ENCODE peak calls at places on chromosome 12, in nine cellular contexts. One of them, this sample, is unnamed.

GRCh38 chr12:81811066-81811777 is 52.1 kb upstream of the PPFIA2 start:
- DNase-seq in brain microvascular endothelial cell: peak; percentile 54
- DNase-seq in iPS-NIHi11: peak; percentile 20
- DNase-seq in NCI-H2107: no peak
- DNase-seq in H7: peak; percentile 8
- DNase-seq in stimulated activated CD8-positive, alpha-beta memory T cell treated with anti-CD3 and anti-CD28 coated beads, Interleukin-2, amount 100 ng/mL, for 1 hour: no peak
- DNase-seq in Ammon's horn: no peak
- DNase-seq in H54: no peak
- DNase-seq in activated CD4-positive, CD25-positive, alpha-beta regulatory T cell treated with anti-CD3 and anti-CD28 coated beads, Interleukin-2, amount 50 U/mL, for 72 hours: no peak
- DNase-seq in this sample: no peak

GRCh38 chr12:44000309-44000952 is 164.6 kb downstream of the TMEM117 start:
- DNase-seq in brain microvascular endothelial cell: peak; percentile 41
- DNase-seq in iPS-NIHi11: peak; percentile 79
- DNase-seq in NCI-H2107: peak; percentile 7
- DNase-seq in H7: peak; percentile 38
- DNase-seq in stimulated activated CD8-positive, alpha-beta memory T cell treated with anti-CD3 and anti-CD28 coated beads, Interleukin-2, amount 100 ng/mL, for 1 hour: no peak
- DNase-seq in Ammon's horn: no peak
- DNase-seq in H54: peak; percentile 35
- DNase-seq in activated CD4-positive, CD25-positive, alpha-beta regulatory T cell treated with anti-CD3 and anti-CD28 coated beads, Interleukin-2, amount 50 U/mL, for 72 hours: peak; percentile 31
- DNase-seq in this sample: peak; percentile 9

GRCh38 chr12:25992026-25992782 is 33.7 kb downstream of the RASSF8 start:
- DNase-seq in brain microvascular endothelial cell: no peak
- DNase-seq in iPS-NIHi11: no peak
- DNase-seq in NCI-H2107: no peak
- DNase-seq in H7: no peak
- DNase-seq in stimulated activated CD8-positive, alpha-beta memory T cell treated with anti-CD3 and anti-CD28 coated beads, Interleukin-2, amount 100 ng/mL, for 1 hour: no peak
- DNase-seq in Ammon's horn: no peak
- DNase-seq in H54: no peak
- DNase-seq in activated CD4-positive, CD25-positive, alpha-beta regulatory T cell treated with anti-CD3 and anti-CD28 coated beads, Interleukin-2, amount 50 U/mL, for 72 hours: no peak
- DNase-seq in this sample: no peak

GRCh38 chr12:57730336-57731067 is 8.0 kb downstream of the AGAP2 start:
- DNase-seq in brain microvascular endothelial cell: no peak
- DNase-seq in iPS-NIHi11: no peak
- DNase-seq in NCI-H2107: no peak
- DNase-seq in H7: peak; percentile 4
- DNase-seq in stimulated activated CD8-positive, alpha-beta memory T cell treated with anti-CD3 and anti-CD28 coated beads, Interleukin-2, amount 100 ng/mL, for 1 hour: no peak
- DNase-seq in Ammon's horn: no peak
- DNase-seq in H54: no peak
- DNase-seq in activated CD4-positive, CD25-positive, alpha-beta regulatory T cell treated with anti-CD3 and anti-CD28 coated beads, Interleukin-2, amount 50 U/mL, for 72 hours: no peak
- DNase-seq in this sample: no peak

GRCh38 chr12:53805801-53806200 is 54.0 kb upstream of the CISTR start:
- DNase-seq in brain microvascular endothelial cell: no peak
- DNase-seq in iPS-NIHi11: no peak
- DNase-seq in NCI-H2107: no peak
- DNase-seq in H7: no peak
- DNase-seq in stimulated activated CD8-positive, alpha-beta memory T cell treated with anti-CD3 and anti-CD28 coated beads, Interleukin-2, amount 100 ng/mL, for 1 hour: no peak
- DNase-seq in Ammon's horn: no peak
- DNase-seq in H54: no peak
- DNase-seq in activated CD4-positive, CD25-positive, alpha-beta regulatory T cell treated with anti-CD3 and anti-CD28 coated beads, Interleukin-2, amount 50 U/mL, for 72 hours: no peak
- DNase-seq in this sample: no peak

GRCh38 chr12:26246483-26247164 is 51.3 kb downstream of the SSPN start:
- DNase-seq in brain microvascular endothelial cell: no peak
- DNase-seq in iPS-NIHi11: no peak
- DNase-seq in NCI-H2107: no peak
- DNase-seq in H7: no peak
- DNase-seq in stimulated activated CD8-positive, alpha-beta memory T cell treated with anti-CD3 and anti-CD28 coated beads, Interleukin-2, amount 100 ng/mL, for 1 hour: no peak
- DNase-seq in Ammon's horn: no peak
- DNase-seq in H54: no peak
- DNase-seq in activated CD4-positive, CD25-positive, alpha-beta regulatory T cell treated with anti-CD3 and anti-CD28 coated beads, Interleukin-2, amount 50 U/mL, for 72 hours: no peak
- DNase-seq in this sample: no peak

GRCh38 chr12:915090-915489 is 34.4 kb downstream of the RAD52 start:
- DNase-seq in brain microvascular endothelial cell: no peak
- DNase-seq in iPS-NIHi11: no peak
- DNase-seq in NCI-H2107: no peak
- DNase-seq in H7: peak; percentile 26
- DNase-seq in stimulated activated CD8-positive, alpha-beta memory T cell treated with anti-CD3 and anti-CD28 coated beads, Interleukin-2, amount 100 ng/mL, for 1 hour: no peak
- DNase-seq in Ammon's horn: no peak
- DNase-seq in H54: no peak
- DNase-seq in activated CD4-positive, CD25-positive, alpha-beta regulatory T cell treated with anti-CD3 and anti-CD28 coated beads, Interleukin-2, amount 50 U/mL, for 72 hours: no peak
- DNase-seq in this sample: no peak

GRCh38 chr12:75529826-75530225 is 18.4 kb upstream of the KRR1 start:
- DNase-seq in brain microvascular endothelial cell: no peak
- DNase-seq in iPS-NIHi11: no peak
- DNase-seq in NCI-H2107: no peak
- DNase-seq in H7: no peak
- DNase-seq in stimulated activated CD8-positive, alpha-beta memory T cell treated with anti-CD3 and anti-CD28 coated beads, Interleukin-2, amount 100 ng/mL, for 1 hour: no peak
- DNase-seq in Ammon's horn: no peak
- DNase-seq in H54: no peak
- DNase-seq in activated CD4-positive, CD25-positive, alpha-beta regulatory T cell treated with anti-CD3 and anti-CD28 coated beads, Interleukin-2, amount 50 U/mL, for 72 hours: no peak
- DNase-seq in this sample: no peak

GRCh38 chr12:21891763-21892217 is 49.4 kb downstream of the ABCC9 start:
- DNase-seq in brain microvascular endothelial cell: no peak
- DNase-seq in iPS-NIHi11: no peak
- DNase-seq in NCI-H2107: no peak
- DNase-seq in H7: no peak
- DNase-seq in stimulated activated CD8-positive, alpha-beta memory T cell treated with anti-CD3 and anti-CD28 coated beads, Interleukin-2, amount 100 ng/mL, for 1 hour: no peak
- DNase-seq in Ammon's horn: peak; percentile 34
- DNase-seq in H54: no peak
- DNase-seq in activated CD4-positive, CD25-positive, alpha-beta regulatory T cell treated with anti-CD3 and anti-CD28 coated beads, Interleukin-2, amount 50 U/mL, for 72 hours: no peak
- DNase-seq in this sample: no peak

GRCh38 chr12:3622732-3623690 is 129.9 kb downstream of the CRACR2A start:
- DNase-seq in brain microvascular endothelial cell: no peak
- DNase-seq in iPS-NIHi11: no peak
- DNase-seq in NCI-H2107: no peak
- DNase-seq in H7: no peak
- DNase-seq in stimulated activated CD8-positive, alpha-beta memory T cell treated with anti-CD3 and anti-CD28 coated beads, Interleukin-2, amount 100 ng/mL, for 1 hour: no peak
- DNase-seq in Ammon's horn: no peak
- DNase-seq in H54: no peak
- DNase-seq in activated CD4-positive, CD25-positive, alpha-beta regulatory T cell treated with anti-CD3 and anti-CD28 coated beads, Interleukin-2, amount 50 U/mL, for 72 hours: no peak
- DNase-seq in this sample: no peak

GRCh38 chr12:15733136-15733535 is 56.1 kb downstream of the EPS8 start:
- DNase-seq in brain microvascular endothelial cell: no peak
- DNase-seq in iPS-NIHi11: no peak
- DNase-seq in NCI-H2107: no peak
- DNase-seq in H7: no peak
- DNase-seq in stimulated activated CD8-positive, alpha-beta memory T cell treated with anti-CD3 and anti-CD28 coated beads, Interleukin-2, amount 100 ng/mL, for 1 hour: no peak
- DNase-seq in Ammon's horn: no peak
- DNase-seq in H54: no peak
- DNase-seq in activated CD4-positive, CD25-positive, alpha-beta regulatory T cell treated with anti-CD3 and anti-CD28 coated beads, Interleukin-2, amount 50 U/mL, for 72 hours: no peak
- DNase-seq in this sample: no peak

GRCh38 chr12:29026419-29026818 is 122.7 kb upstream of the FAR2 start:
- DNase-seq in brain microvascular endothelial cell: no peak
- DNase-seq in iPS-NIHi11: no peak
- DNase-seq in NCI-H2107: peak; percentile 88
- DNase-seq in H7: no peak
- DNase-seq in stimulated activated CD8-positive, alpha-beta memory T cell treated with anti-CD3 and anti-CD28 coated beads, Interleukin-2, amount 100 ng/mL, for 1 hour: no peak
- DNase-seq in Ammon's horn: no peak
- DNase-seq in H54: no peak
- DNase-seq in activated CD4-positive, CD25-positive, alpha-beta regulatory T cell treated with anti-CD3 and anti-CD28 coated beads, Interleukin-2, amount 50 U/mL, for 72 hours: no peak
- DNase-seq in this sample: no peak

GRCh38 chr12:77980782-77981181 is 150.1 kb downstream of the NAV3 start:
- DNase-seq in brain microvascular endothelial cell: no peak
- DNase-seq in iPS-NIHi11: no peak
- DNase-seq in NCI-H2107: no peak
- DNase-seq in H7: no peak
- DNase-seq in stimulated activated CD8-positive, alpha-beta memory T cell treated with anti-CD3 and anti-CD28 coated beads, Interleukin-2, amount 100 ng/mL, for 1 hour: no peak
- DNase-seq in Ammon's horn: no peak
- DNase-seq in H54: no peak
- DNase-seq in activated CD4-positive, CD25-positive, alpha-beta regulatory T cell treated with anti-CD3 and anti-CD28 coated beads, Interleukin-2, amount 50 U/mL, for 72 hours: no peak
- DNase-seq in this sample: no peak

GRCh38 chr12:110039085-110039807 is 9.1 kb downstream of the C12orf76 start:
- DNase-seq in brain microvascular endothelial cell: peak; percentile 90
- DNase-seq in iPS-NIHi11: peak; percentile 29
- DNase-seq in NCI-H2107: no peak
- DNase-seq in H7: no peak
- DNase-seq in stimulated activated CD8-positive, alpha-beta memory T cell treated with anti-CD3 and anti-CD28 coated beads, Interleukin-2, amount 100 ng/mL, for 1 hour: no peak
- DNase-seq in Ammon's horn: no peak
- DNase-seq in H54: peak; percentile 67
- DNase-seq in activated CD4-positive, CD25-positive, alpha-beta regulatory T cell treated with anti-CD3 and anti-CD28 coated beads, Interleukin-2, amount 50 U/mL, for 72 hours: no peak
- DNase-seq in this sample: peak; percentile 72

GRCh38 chr12:131757111-131757510 is 46.2 kb downstream of the SFSWAP start:
- DNase-seq in brain microvascular endothelial cell: no peak
- DNase-seq in iPS-NIHi11: no peak
- DNase-seq in NCI-H2107: no peak
- DNase-seq in H7: no peak
- DNase-seq in stimulated activated CD8-positive, alpha-beta memory T cell treated with anti-CD3 and anti-CD28 coated beads, Interleukin-2, amount 100 ng/mL, for 1 hour: no peak
- DNase-seq in Ammon's horn: no peak
- DNase-seq in H54: no peak
- DNase-seq in activated CD4-positive, CD25-positive, alpha-beta regulatory T cell treated with anti-CD3 and anti-CD28 coated beads, Interleukin-2, amount 50 U/mL, for 72 hours: no peak
- DNase-seq in this sample: no peak

GRCh38 chr12:49389092-49389703 is 21.9 kb downstream of the SPATS2 start:
- DNase-seq in brain microvascular endothelial cell: no peak
- DNase-seq in iPS-NIHi11: peak; percentile 72
- DNase-seq in NCI-H2107: no peak
- DNase-seq in H7: peak; percentile 78
- DNase-seq in stimulated activated CD8-positive, alpha-beta memory T cell treated with anti-CD3 and anti-CD28 coated beads, Interleukin-2, amount 100 ng/mL, for 1 hour: peak; percentile 51
- DNase-seq in Ammon's horn: no peak
- DNase-seq in H54: no peak
- DNase-seq in activated CD4-positive, CD25-positive, alpha-beta regulatory T cell treated with anti-CD3 and anti-CD28 coated beads, Interleukin-2, amount 50 U/mL, for 72 hours: peak; percentile 61
- DNase-seq in this sample: no peak

GRCh38 chr12:42483534-42483857 is 106.0 kb downstream of the PRICKLE1 start:
- DNase-seq in brain microvascular endothelial cell: no peak
- DNase-seq in iPS-NIHi11: peak; percentile 62
- DNase-seq in NCI-H2107: no peak
- DNase-seq in H7: peak; percentile 73
- DNase-seq in stimulated activated CD8-positive, alpha-beta memory T cell treated with anti-CD3 and anti-CD28 coated beads, Interleukin-2, amount 100 ng/mL, for 1 hour: no peak
- DNase-seq in Ammon's horn: no peak
- DNase-seq in H54: no peak
- DNase-seq in activated CD4-positive, CD25-positive, alpha-beta regulatory T cell treated with anti-CD3 and anti-CD28 coated beads, Interleukin-2, amount 50 U/mL, for 72 hours: peak; percentile 30
- DNase-seq in this sample: no peak

GRCh38 chr12:65879878-65880277 is 55.6 kb downstream of the HMGA2 start:
- DNase-seq in brain microvascular endothelial cell: peak; percentile 78
- DNase-seq in iPS-NIHi11: no peak
- DNase-seq in NCI-H2107: no peak
- DNase-seq in H7: no peak
- DNase-seq in stimulated activated CD8-positive, alpha-beta memory T cell treated with anti-CD3 and anti-CD28 coated beads, Interleukin-2, amount 100 ng/mL, for 1 hour: no peak
- DNase-seq in Ammon's horn: no peak
- DNase-seq in H54: peak; percentile 31
- DNase-seq in activated CD4-positive, CD25-positive, alpha-beta regulatory T cell treated with anti-CD3 and anti-CD28 coated beads, Interleukin-2, amount 50 U/mL, for 72 hours: no peak
- DNase-seq in this sample: peak; percentile 79

GRCh38 chr12:130115646-130116045 is 46.6 kb upstream of the FZD10 start:
- DNase-seq in brain microvascular endothelial cell: no peak
- DNase-seq in iPS-NIHi11: no peak
- DNase-seq in NCI-H2107: no peak
- DNase-seq in H7: no peak
- DNase-seq in stimulated activated CD8-positive, alpha-beta memory T cell treated with anti-CD3 and anti-CD28 coated beads, Interleukin-2, amount 100 ng/mL, for 1 hour: no peak
- DNase-seq in Ammon's horn: no peak
- DNase-seq in H54: no peak
- DNase-seq in activated CD4-positive, CD25-positive, alpha-beta regulatory T cell treated with anti-CD3 and anti-CD28 coated beads, Interleukin-2, amount 50 U/mL, for 72 hours: no peak
- DNase-seq in this sample: no peak

GRCh38 chr12:132158677-132159554 is 14.7 kb downstream of the NOC4L start:
- DNase-seq in brain microvascular endothelial cell: no peak
- DNase-seq in iPS-NIHi11: no peak
- DNase-seq in NCI-H2107: no peak
- DNase-seq in H7: no peak
- DNase-seq in stimulated activated CD8-positive, alpha-beta memory T cell treated with anti-CD3 and anti-CD28 coated beads, Interleukin-2, amount 100 ng/mL, for 1 hour: no peak
- DNase-seq in Ammon's horn: no peak
- DNase-seq in H54: no peak
- DNase-seq in activated CD4-positive, CD25-positive, alpha-beta regulatory T cell treated with anti-CD3 and anti-CD28 coated beads, Interleukin-2, amount 50 U/mL, for 72 hours: no peak
- DNase-seq in this sample: no peak

GRCh38 chr12:56487448-56488040 is 417 bp downstream of the GLS2 start:
- DNase-seq in brain microvascular endothelial cell: no peak
- DNase-seq in iPS-NIHi11: peak; percentile 61
- DNase-seq in NCI-H2107: peak; percentile 38
- DNase-seq in H7: peak; percentile 83
- DNase-seq in stimulated activated CD8-positive, alpha-beta memory T cell treated with anti-CD3 and anti-CD28 coated beads, Interleukin-2, amount 100 ng/mL, for 1 hour: no peak
- DNase-seq in Ammon's horn: peak; percentile 46
- DNase-seq in H54: no peak
- DNase-seq in activated CD4-positive, CD25-positive, alpha-beta regulatory T cell treated with anti-CD3 and anti-CD28 coated beads, Interleukin-2, amount 50 U/mL, for 72 hours: no peak
- DNase-seq in this sample: no peak

GRCh38 chr12:16619537-16619936 is 13.6 kb upstream of the LMO3 start:
- DNase-seq in brain microvascular endothelial cell: no peak
- DNase-seq in iPS-NIHi11: no peak
- DNase-seq in NCI-H2107: no peak
- DNase-seq in H7: no peak
- DNase-seq in stimulated activated CD8-positive, alpha-beta memory T cell treated with anti-CD3 and anti-CD28 coated beads, Interleukin-2, amount 100 ng/mL, for 1 hour: no peak
- DNase-seq in Ammon's horn: no peak
- DNase-seq in H54: no peak
- DNase-seq in activated CD4-positive, CD25-positive, alpha-beta regulatory T cell treated with anti-CD3 and anti-CD28 coated beads, Interleukin-2, amount 50 U/mL, for 72 hours: no peak
- DNase-seq in this sample: no peak

GRCh38 chr12:121839106-121839992 is 19.3 kb downstream of the HPD start:
- DNase-seq in brain microvascular endothelial cell: peak; percentile 99
- DNase-seq in iPS-NIHi11: peak; percentile 99
- DNase-seq in NCI-H2107: peak; percentile 98
- DNase-seq in H7: peak; percentile 100
- DNase-seq in stimulated activated CD8-positive, alpha-beta memory T cell treated with anti-CD3 and anti-CD28 coated beads, Interleukin-2, amount 100 ng/mL, for 1 hour: peak; percentile 100
- DNase-seq in Ammon's horn: peak; percentile 97
- DNase-seq in H54: peak; percentile 95
- DNase-seq in activated CD4-positive, CD25-positive, alpha-beta regulatory T cell treated with anti-CD3 and anti-CD28 coated beads, Interleukin-2, amount 50 U/mL, for 72 hours: peak; percentile 100
- DNase-seq in this sample: peak; percentile 97

GRCh38 chr12:49979061-49979586 is 6.4 kb downstream of the AQP6 start:
- DNase-seq in brain microvascular endothelial cell: no peak
- DNase-seq in iPS-NIHi11: no peak
- DNase-seq in NCI-H2107: no peak
- DNase-seq in H7: peak; percentile 34
- DNase-seq in stimulated activated CD8-positive, alpha-beta memory T cell treated with anti-CD3 and anti-CD28 coated beads, Interleukin-2, amount 100 ng/mL, for 1 hour: no peak
- DNase-seq in Ammon's horn: peak; percentile 83
- DNase-seq in H54: no peak
- DNase-seq in activated CD4-positive, CD25-positive, alpha-beta regulatory T cell treated with anti-CD3 and anti-CD28 coated beads, Interleukin-2, amount 50 U/mL, for 72 hours: no peak
- DNase-seq in this sample: no peak

GRCh38 chr12:26452511-26452910 is 257.1 kb downstream of the SSPN start:
- DNase-seq in brain microvascular endothelial cell: no peak
- DNase-seq in iPS-NIHi11: no peak
- DNase-seq in NCI-H2107: no peak
- DNase-seq in H7: no peak
- DNase-seq in stimulated activated CD8-positive, alpha-beta memory T cell treated with anti-CD3 and anti-CD28 coated beads, Interleukin-2, amount 100 ng/mL, for 1 hour: no peak
- DNase-seq in Ammon's horn: no peak
- DNase-seq in H54: no peak
- DNase-seq in activated CD4-positive, CD25-positive, alpha-beta regulatory T cell treated with anti-CD3 and anti-CD28 coated beads, Interleukin-2, amount 50 U/mL, for 72 hours: no peak
- DNase-seq in this sample: no peak

GRCh38 chr12:81208193-81208946 is 130.5 kb downstream of the ACSS3 start:
- DNase-seq in brain microvascular endothelial cell: no peak
- DNase-seq in iPS-NIHi11: no peak
- DNase-seq in NCI-H2107: no peak
- DNase-seq in H7: no peak
- DNase-seq in stimulated activated CD8-positive, alpha-beta memory T cell treated with anti-CD3 and anti-CD28 coated beads, Interleukin-2, amount 100 ng/mL, for 1 hour: no peak
- DNase-seq in Ammon's horn: no peak
- DNase-seq in H54: no peak
- DNase-seq in activated CD4-positive, CD25-positive, alpha-beta regulatory T cell treated with anti-CD3 and anti-CD28 coated beads, Interleukin-2, amount 50 U/mL, for 72 hours: no peak
- DNase-seq in this sample: peak; percentile 18

GRCh38 chr12:47312794-47313426 is 233.2 kb upstream of the AMIGO2 start:
- DNase-seq in brain microvascular endothelial cell: no peak
- DNase-seq in iPS-NIHi11: no peak
- DNase-seq in NCI-H2107: no peak
- DNase-seq in H7: no peak
- DNase-seq in stimulated activated CD8-positive, alpha-beta memory T cell treated with anti-CD3 and anti-CD28 coated beads, Interleukin-2, amount 100 ng/mL, for 1 hour: no peak
- DNase-seq in Ammon's horn: no peak
- DNase-seq in H54: no peak
- DNase-seq in activated CD4-positive, CD25-positive, alpha-beta regulatory T cell treated with anti-CD3 and anti-CD28 coated beads, Interleukin-2, amount 50 U/mL, for 72 hours: no peak
- DNase-seq in this sample: no peak

GRCh38 chr12:60920841-60921495 is 1325.1 kb downstream of the SLC16A7 start:
- DNase-seq in brain microvascular endothelial cell: no peak
- DNase-seq in iPS-NIHi11: no peak
- DNase-seq in NCI-H2107: no peak
- DNase-seq in H7: no peak
- DNase-seq in stimulated activated CD8-positive, alpha-beta memory T cell treated with anti-CD3 and anti-CD28 coated beads, Interleukin-2, amount 100 ng/mL, for 1 hour: no peak
- DNase-seq in Ammon's horn: no peak
- DNase-seq in H54: no peak
- DNase-seq in activated CD4-positive, CD25-positive, alpha-beta regulatory T cell treated with anti-CD3 and anti-CD28 coated beads, Interleukin-2, amount 50 U/mL, for 72 hours: no peak
- DNase-seq in this sample: no peak

GRCh38 chr12:851913-852312 is 97.6 kb downstream of the RAD52 start:
- DNase-seq in brain microvascular endothelial cell: peak; percentile 57
- DNase-seq in iPS-NIHi11: no peak
- DNase-seq in NCI-H2107: no peak
- DNase-seq in H7: no peak
- DNase-seq in stimulated activated CD8-positive, alpha-beta memory T cell treated with anti-CD3 and anti-CD28 coated beads, Interleukin-2, amount 100 ng/mL, for 1 hour: no peak
- DNase-seq in Ammon's horn: no peak
- DNase-seq in H54: no peak
- DNase-seq in activated CD4-positive, CD25-positive, alpha-beta regulatory T cell treated with anti-CD3 and anti-CD28 coated beads, Interleukin-2, amount 50 U/mL, for 72 hours: no peak
- DNase-seq in this sample: peak; percentile 67

GRCh38 chr12:115657081-115658013 is 620.1 kb downstream of the MED13L start:
- DNase-seq in brain microvascular endothelial cell: no peak
- DNase-seq in iPS-NIHi11: no peak
- DNase-seq in NCI-H2107: no peak
- DNase-seq in H7: no peak
- DNase-seq in stimulated activated CD8-positive, alpha-beta memory T cell treated with anti-CD3 and anti-CD28 coated beads, Interleukin-2, amount 100 ng/mL, for 1 hour: no peak
- DNase-seq in Ammon's horn: no peak
- DNase-seq in H54: no peak
- DNase-seq in activated CD4-positive, CD25-positive, alpha-beta regulatory T cell treated with anti-CD3 and anti-CD28 coated beads, Interleukin-2, amount 50 U/mL, for 72 hours: no peak
- DNase-seq in this sample: no peak

GRCh38 chr12:122230798-122231197 is 4.9 kb upstream of the DIABLO start:
- DNase-seq in brain microvascular endothelial cell: no peak
- DNase-seq in iPS-NIHi11: no peak
- DNase-seq in NCI-H2107: no peak
- DNase-seq in H7: no peak
- DNase-seq in stimulated activated CD8-positive, alpha-beta memory T cell treated with anti-CD3 and anti-CD28 coated beads, Interleukin-2, amount 100 ng/mL, for 1 hour: no peak
- DNase-seq in Ammon's horn: no peak
- DNase-seq in H54: no peak
- DNase-seq in activated CD4-positive, CD25-positive, alpha-beta regulatory T cell treated with anti-CD3 and anti-CD28 coated beads, Interleukin-2, amount 50 U/mL, for 72 hours: no peak
- DNase-seq in this sample: no peak